ENCODE peak calls at places on chromosomes 1 and 21, in four cellular contexts. One of them, this sample, is unnamed.

GRCh38 chr1:180248731-180249681 is 18.9 kb downstream of the LHX4 start:
- DNase-seq in HepG2: no peak
- DNase-seq in H1: no peak
- DNase-seq in K562: peak; percentile 70
- DNase-seq in this sample: no peak

GRCh38 chr1:6991271-6991670 is 206.0 kb downstream of the CAMTA1 start:
- DNase-seq in H1: no peak
- DNase-seq in K562: no peak
- DNase-seq in HepG2: no peak
- DNase-seq in this sample: peak; percentile 51

GRCh38 chr1:88509369-88509768 is 174.7 kb upstream of the PKN2 start:
- DNase-seq in H1: no peak
- DNase-seq in K562: no peak
- DNase-seq in HepG2: no peak
- DNase-seq in this sample: no peak

GRCh38 chr1:16719571-16720402 is 20.5 kb upstream of the RNU1-4 start:
- DNase-seq in H1: no peak
- DNase-seq in K562: peak; percentile 6
- DNase-seq in HepG2: no peak
- DNase-seq in this sample: no peak

GRCh38 chr1:53276153-53276901 is 38.0 kb upstream of the MAGOH start:
- DNase-seq in HepG2: no peak
- DNase-seq in H1: no peak
- DNase-seq in K562: no peak
- DNase-seq in this sample: no peak

GRCh38 chr1:46489638-46490602 is at the start of gene DMBX1:
- DNase-seq in HepG2: no peak
- DNase-seq in K562: peak; percentile 80
- DNase-seq in H1: no peak
- DNase-seq in this sample: peak; percentile 38

GRCh38 chr1:100387644-100388350 is 35.5 kb downstream of the CDC14A start:
- DNase-seq in HepG2: no peak
- DNase-seq in H1: no peak
- DNase-seq in K562: no peak
- DNase-seq in this sample: no peak

GRCh38 chr1:184456189-184456588 is 69.4 kb downstream of the C1orf21 start:
- DNase-seq in H1: no peak
- DNase-seq in HepG2: no peak
- DNase-seq in K562: no peak
- DNase-seq in this sample: no peak

GRCh38 chr1:159000627-159001026 is 9.1 kb upstream of the IFI16 start:
- DNase-seq in H1: no peak
- DNase-seq in K562: peak; percentile 52
- DNase-seq in HepG2: no peak
- DNase-seq in this sample: peak; percentile 10

GRCh38 chr1:219528633-219529032 is 84.3 kb downstream of the ZC3H11B start:
- DNase-seq in HepG2: no peak
- DNase-seq in H1: no peak
- DNase-seq in K562: no peak
- DNase-seq in this sample: no peak

GRCh38 chr1:159071970-159072582 is 4.5 kb downstream of the AIM2 start:
- DNase-seq in H1: no peak
- DNase-seq in HepG2: peak; percentile 38
- DNase-seq in K562: peak; percentile 68
- DNase-seq in this sample: peak; percentile 48

GRCh38 chr1:2327841-2328240 is 63.5 kb downstream of the MORN1 start:
- DNase-seq in HepG2: no peak
- DNase-seq in K562: no peak
- DNase-seq in H1: no peak
- DNase-seq in this sample: no peak

GRCh38 chr1:156492591-156493080 is 7.9 kb downstream of the MEF2D start:
- DNase-seq in H1: no peak
- DNase-seq in HepG2: no peak
- DNase-seq in K562: peak; percentile 64
- DNase-seq in this sample: no peak

GRCh38 chr1:25468037-25468436 is 37.3 kb downstream of the MACO1 start:
- DNase-seq in HepG2: no peak
- DNase-seq in K562: peak; percentile 56
- DNase-seq in H1: no peak
- DNase-seq in this sample: no peak

GRCh38 chr21:45590726-45591618 is 48.7 kb upstream of the SLC19A1 start:
- DNase-seq in K562: peak; percentile 78
- DNase-seq in HepG2: no peak
- DNase-seq in H1: no peak
- DNase-seq in this sample: no peak

GRCh38 chr1:2229032-2229920 is 1.2 kb downstream of the SKI start:
- DNase-seq in H1: no peak
- DNase-seq in HepG2: no peak
- DNase-seq in K562: peak; percentile 74
- DNase-seq in this sample: no peak

GRCh38 chr1:203371288-203371687 is 20.4 kb upstream of the FMOD start:
- DNase-seq in HepG2: no peak
- DNase-seq in H1: no peak
- DNase-seq in K562: no peak
- DNase-seq in this sample: no peak

GRCh38 chr1:110253213-110253612 is 43.1 kb downstream of the KCNC4 start:
- DNase-seq in K562: no peak
- DNase-seq in HepG2: no peak
- DNase-seq in H1: no peak
- DNase-seq in this sample: no peak

GRCh38 chr1:48889088-48889487 is 112.4 kb upstream of the BEND5 start:
- DNase-seq in H1: no peak
- DNase-seq in K562: no peak
- DNase-seq in HepG2: no peak
- DNase-seq in this sample: no peak

GRCh38 chr1:204763773-204764427 is 78.4 kb upstream of the LRRN2 start:
- DNase-seq in H1: peak; percentile 77
- DNase-seq in HepG2: peak; percentile 35
- DNase-seq in K562: peak; percentile 89
- DNase-seq in this sample: peak; percentile 52

GRCh38 chr1:156970017-156970416 is 49.6 kb downstream of the LRRC71 start:
- DNase-seq in H1: no peak
- DNase-seq in K562: peak; percentile 16
- DNase-seq in HepG2: no peak
- DNase-seq in this sample: no peak

GRCh38 chr21:27024971-27025370 is 58.1 kb upstream of the ADAMTS5 start:
- DNase-seq in K562: no peak
- DNase-seq in H1: no peak
- DNase-seq in HepG2: no peak
- DNase-seq in this sample: no peak

GRCh38 chr1:156445789-156446263 is 54.7 kb downstream of the MEF2D start:
- DNase-seq in H1: no peak
- DNase-seq in K562: peak; percentile 86
- DNase-seq in HepG2: peak; percentile 83
- DNase-seq in this sample: peak; percentile 81

GRCh38 chr1:44608141-44608540 is 66.1 kb downstream of the TMEM53 start:
- DNase-seq in H1: no peak
- DNase-seq in HepG2: peak; percentile 23
- DNase-seq in K562: peak; percentile 47
- DNase-seq in this sample: no peak

GRCh38 chr1:905811-906531 is 17.8 kb upstream of the SAMD11 start:
- DNase-seq in K562: no peak
- DNase-seq in H1: no peak
- DNase-seq in HepG2: no peak
- DNase-seq in this sample: no peak

GRCh38 chr1:84619383-84620093 is 45.3 kb upstream of the CTBS start:
- DNase-seq in HepG2: peak; percentile 9
- DNase-seq in K562: peak; percentile 50
- DNase-seq in H1: no peak
- DNase-seq in this sample: peak; percentile 80

GRCh38 chr1:32786856-32787255 is 30.3 kb downstream of the YARS1 start:
- DNase-seq in H1: no peak
- DNase-seq in K562: no peak
- DNase-seq in HepG2: peak; percentile 16
- DNase-seq in this sample: no peak

GRCh38 chr1:206658264-206658980 is 23.1 kb downstream of the DYRK3 start:
- DNase-seq in HepG2: no peak
- DNase-seq in K562: peak; percentile 89
- DNase-seq in H1: no peak
- DNase-seq in this sample: peak; percentile 12

GRCh38 chr1:232319106-232319505 is 310.8 kb downstream of the SIPA1L2 start:
- DNase-seq in HepG2: no peak
- DNase-seq in K562: no peak
- DNase-seq in H1: no peak
- DNase-seq in this sample: no peak

GRCh38 chr1:115648717-115649691 is 7.2 kb downstream of the VANGL1 start:
- DNase-seq in K562: peak; percentile 65
- DNase-seq in HepG2: no peak
- DNase-seq in H1: no peak
- DNase-seq in this sample: no peak

GRCh38 chr21:32889596-32889995 is 118.0 kb upstream of the PAXBP1 start:
- DNase-seq in H1: no peak
- DNase-seq in K562: no peak
- DNase-seq in HepG2: no peak
- DNase-seq in this sample: no peak

GRCh38 chr1:189620471-189620870 is 857.2 kb downstream of the BRINP3 start:
- DNase-seq in H1: no peak
- DNase-seq in HepG2: no peak
- DNase-seq in K562: no peak
- DNase-seq in this sample: no peak

GRCh38 chr1:15760520-15761211 is 2.1 kb downstream of the FBLIM1 start:
- DNase-seq in K562: no peak
- DNase-seq in HepG2: no peak
- DNase-seq in H1: no peak
- DNase-seq in this sample: no peak

GRCh38 chr1:194442911-194443310 is 1256.5 kb upstream of the B3GALT2 start:
- DNase-seq in H1: no peak
- DNase-seq in HepG2: no peak
- DNase-seq in K562: no peak
- DNase-seq in this sample: no peak

GRCh38 chr1:194447635-194448034 is 1261.2 kb upstream of the B3GALT2 start:
- DNase-seq in HepG2: no peak
- DNase-seq in H1: no peak
- DNase-seq in K562: no peak
- DNase-seq in this sample: no peak

DNA sequence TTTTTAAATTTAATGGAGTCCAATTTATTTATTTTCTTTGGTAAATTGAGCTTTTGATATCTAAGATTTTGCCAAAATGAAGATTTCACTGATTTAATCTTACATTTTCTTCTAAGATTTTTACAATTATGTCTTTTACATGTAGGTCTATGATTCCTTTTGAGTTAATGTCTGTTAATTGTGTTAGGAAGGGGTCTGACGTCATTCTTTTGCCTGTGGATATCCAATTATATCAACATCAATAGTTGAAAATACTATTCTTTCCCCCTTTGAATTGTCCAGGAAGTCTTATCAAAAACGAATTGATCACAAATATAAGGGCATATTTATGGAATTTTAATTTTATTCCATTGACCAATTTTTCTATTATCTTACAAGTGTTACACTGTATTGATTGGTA is 1258.8 kb upstream of the B3GALT2 start:
- DNase-seq in H1: no peak
- DNase-seq in HepG2: no peak
- DNase-seq in K562: no peak
- DNase-seq in this sample: no peak
- TF ChIP-seq FOSL1 in H1: no peak
- TF ChIP-seq FOSL1 in HepG2: no peak
- TF ChIP-seq FOSL1 in K562: no peak
- TF ChIP-seq FOSL1 in this sample: no peak

GRCh38 chr1:167209044-167209443 is 11.6 kb upstream of the POU2F1 start:
- DNase-seq in HepG2: no peak
- DNase-seq in H1: no peak
- DNase-seq in K562: no peak
- DNase-seq in this sample: no peak

GRCh38 chr1:167210966-167211674 is 9.6 kb upstream of the POU2F1 start:
- DNase-seq in H1: no peak
- DNase-seq in K562: no peak
- DNase-seq in HepG2: no peak
- DNase-seq in this sample: no peak

GRCh38 chr1:167206166-167206835 is 14.4 kb upstream of the POU2F1 start:
- DNase-seq in HepG2: no peak
- DNase-seq in H1: no peak
- DNase-seq in K562: no peak
- DNase-seq in this sample: no peak

GRCh38 chr1:167208624-167208976 is 12.1 kb upstream of the POU2F1 start:
- DNase-seq in H1: no peak
- DNase-seq in K562: no peak
- DNase-seq in HepG2: no peak
- DNase-seq in this sample: no peak

DNA sequence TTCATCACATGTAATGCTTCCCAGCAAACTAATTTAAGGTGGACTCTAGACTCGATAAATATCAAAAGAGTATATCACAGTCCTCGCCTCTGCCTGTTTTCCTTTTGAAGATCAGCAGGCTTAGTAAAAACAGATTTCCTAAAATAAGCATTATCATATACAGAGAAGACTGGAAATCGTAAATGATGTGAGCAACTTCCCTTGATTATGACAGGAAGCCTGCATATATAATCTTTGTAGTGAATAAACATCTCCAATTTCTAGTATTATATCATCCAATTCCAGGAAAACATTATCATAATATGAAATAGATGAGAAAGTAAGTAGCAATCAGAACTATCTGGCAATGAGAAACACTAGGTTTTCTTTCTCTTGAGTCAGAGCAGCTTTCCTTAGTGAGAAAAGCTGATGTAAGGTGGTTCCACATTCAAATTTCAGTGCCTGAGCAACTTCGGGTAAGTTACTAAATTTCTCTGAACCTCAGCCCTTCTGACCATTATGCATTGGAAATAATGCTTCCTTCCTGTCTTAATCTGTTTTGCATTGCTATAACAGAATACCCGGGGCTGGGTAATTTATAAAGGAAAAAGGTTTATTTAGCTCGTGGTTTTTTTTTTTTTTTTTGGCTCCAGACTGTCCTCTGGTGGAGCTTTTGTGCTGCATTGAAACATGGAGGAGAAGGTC is 12.6 kb upstream of the POU2F1 start:
- DNase-seq in HepG2: no peak
- DNase-seq in H1: no peak
- DNase-seq in K562: no peak
- DNase-seq in this sample: no peak
- TF ChIP-seq FOSL1 in HepG2: no peak
- TF ChIP-seq FOSL1 in H1: no peak
- TF ChIP-seq FOSL1 in K562: no peak
- TF ChIP-seq FOSL1 in this sample: no peak

GRCh38 chr1:212179394-212180076 is 105.7 kb upstream of the PPP2R5A start:
- DNase-seq in K562: peak; percentile 44
- DNase-seq in H1: no peak
- DNase-seq in HepG2: no peak
- DNase-seq in this sample: peak; percentile 41
- TF ChIP-seq FOSL1 in K562: peak; percentile 85
- TF ChIP-seq FOSL1 in H1: no peak
- TF ChIP-seq FOSL1 in HepG2: no peak
- TF ChIP-seq FOSL1 in this sample: peak; percentile 47

GRCh38 chr1:172545349-172546004 is 12.5 kb downstream of the SUCO start:
- DNase-seq in H1: no peak
- DNase-seq in HepG2: no peak
- DNase-seq in K562: no peak
- DNase-seq in this sample: no peak

GRCh38 chr1:172544481-172545104 is 11.6 kb downstream of the SUCO start:
- DNase-seq in K562: no peak
- DNase-seq in HepG2: no peak
- DNase-seq in H1: no peak
- DNase-seq in this sample: no peak

GRCh38 chr1:172547071-172547470 is 14.1 kb downstream of the SUCO start:
- DNase-seq in HepG2: no peak
- DNase-seq in K562: no peak
- DNase-seq in H1: no peak
- DNase-seq in this sample: no peak

GRCh38 chr1:172551279-172551678 is 18.3 kb downstream of the SUCO start:
- DNase-seq in K562: no peak
- DNase-seq in H1: no peak
- DNase-seq in HepG2: no peak
- DNase-seq in this sample: no peak

GRCh38 chr1:172549621-172550280 is 16.8 kb downstream of the SUCO start:
- DNase-seq in H1: no peak
- DNase-seq in HepG2: no peak
- DNase-seq in K562: no peak
- DNase-seq in this sample: no peak
- TF ChIP-seq FOSL1 in H1: no peak
- TF ChIP-seq FOSL1 in HepG2: no peak
- TF ChIP-seq FOSL1 in K562: no peak
- TF ChIP-seq FOSL1 in this sample: no peak